ENCODE peak calls at places on chromosomes 13 and 19, in ten cellular contexts. J is naive thymus-derived CD8-positive, alpha-beta T cell; I is ovary; U is NCI-H187; Q is pancreas; H is uterus; K is NCI-H226; N is stimulated activated CD4-positive, alpha-beta T cell treated with anti-CD3 and anti-CD28 coated beads, Interleukin-12 subunit alpha, Interleukin-12 subunit beta, amount 100 ng/mL, for 24 hours; M is HEK293T; V is central memory CD4-positive, alpha-beta T cell. P is an unnamed sample.

GRCh38 chr13:111210488-111210887 is 95.4 kb downstream of the ARHGEF7 start:
- DNase-seq in K (peak; percentile 76), J (no peak), U (no peak), H (no peak), V (no peak), N (no peak), M (no peak), I (no peak), Q (no peak), P (no peak)

GRCh38 chr13:106163426-106163825 is 372.0 kb downstream of the EFNB2 start:
- DNase-seq in Q (no peak), J (no peak), V (no peak), H (no peak), I (no peak), K (no peak), M (no peak), N (no peak), U (no peak), P (no peak)

GRCh38 chr19:5321066-5321642 is 19.5 kb downstream of the PTPRS start:
- DNase-seq in Q (no peak), V (no peak), I (no peak), K (no peak), U (no peak), N (no peak), M (no peak), H (no peak), J (no peak), P (no peak)

GRCh38 chr19:7928334-7928706 is 2.4 kb upstream of the CTXN1 start:
- DNase-seq in N (no peak), V (no peak), I (peak; percentile 53), U (no peak), J (no peak), K (no peak), H (no peak), Q (no peak), M (no peak), P (no peak)

GRCh38 chr13:76799696-76800095 is 86.5 kb downstream of the KCTD12 start:
- DNase-seq in U (no peak), N (no peak), I (no peak), M (no peak), J (no peak), K (no peak), Q (no peak), V (no peak), H (no peak), P (no peak)

GRCh38 chr19:3397266-3398022 is 31.1 kb downstream of the NFIC start:
- DNase-seq in K (no peak), J (no peak), M (no peak), U (no peak), I (no peak), V (no peak), Q (peak; percentile 85), H (no peak), N (no peak), P (no peak)

GRCh38 chr19:4916292-4917082 is 7.2 kb downstream of the UHRF1 start:
- DNase-seq in K (no peak), H (no peak), N (no peak), U (no peak), I (no peak), Q (no peak), V (peak; percentile 31), J (peak; percentile 54), M (no peak), P (peak; percentile 62)

GRCh38 chr13:49436890-49437289 is 7.0 kb downstream of the CAB39L start:
- DNase-seq in U (no peak), V (no peak), N (no peak), Q (no peak), J (no peak), I (peak; percentile 71), H (peak; percentile 48), M (no peak), K (no peak), P (no peak)

GRCh38 chr13:106143392-106143791 is 392.1 kb downstream of the EFNB2 start:
- DNase-seq in N (no peak), Q (no peak), H (no peak), U (no peak), K (no peak), V (no peak), M (no peak), J (no peak), I (no peak), P (no peak)

GRCh38 chr19:33278403-33279269 is 23.7 kb downstream of the CEBPA start:
- DNase-seq in K (no peak), J (no peak), H (no peak), U (no peak), N (no peak), I (no peak), Q (peak; percentile 43), V (no peak), M (no peak), P (no peak)

GRCh38 chr19:6125571-6125989 is 9.9 kb upstream of the ACSBG2 start:
- DNase-seq in K (peak; percentile 39), H (peak; percentile 44), M (peak; percentile 71), Q (no peak), V (peak; percentile 65), N (peak; percentile 35), U (no peak), J (peak; percentile 62), I (peak; percentile 53), P (peak; percentile 58)

GRCh38 chr13:23709521-23709920 is 139.3 kb downstream of the TNFRSF19 start:
- DNase-seq in K (no peak), J (no peak), H (no peak), I (no peak), Q (no peak), M (no peak), N (no peak), V (no peak), U (no peak), P (no peak)

GRCh38 chr13:40420160-40420740 is 246.2 kb downstream of the FOXO1 start:
- DNase-seq in U (no peak), H (no peak), N (no peak), I (no peak), V (no peak), K (no peak), M (no peak), J (no peak), Q (no peak), P (no peak)

GRCh38 chr13:39350461-39350881 is 252.5 kb downstream of the LHFPL6 start:
- DNase-seq in J (no peak), I (no peak), U (no peak), N (no peak), V (no peak), M (no peak), K (no peak), Q (no peak), H (no peak), P (no peak)

GRCh38 chr19:29878973-29879654 is 62.9 kb upstream of the URI1 start:
- DNase-seq in Q (no peak), V (no peak), K (peak; percentile 35), J (no peak), M (peak; percentile 48), N (no peak), I (no peak), U (no peak), H (no peak), P (no peak)

GRCh38 chr19:12956446-12957388 is at the start of gene GADD45GIP1:
- DNase-seq in J (peak; percentile 82), K (peak; percentile 69), V (peak; percentile 75), Q (peak; percentile 93), I (peak; percentile 72), H (peak; percentile 81), M (peak; percentile 86), U (peak; percentile 18), N (peak; percentile 79), P (peak; percentile 79)